ENCODE peak calls at places on chromosomes 6 and 20, in eight cellular contexts. R is hepatocyte, N is PC-3, A is GM23248, T is A673, C is astrocyte, B is endothelial cell of umbilical vein, L is H1. W is an unnamed sample.

GRCh38 chr6:34142599-34142998 is 3.3 kb downstream of the GRM4 start:
- DNase-seq in A (no peak), L (no peak), N (no peak), T (no peak), C (no peak), B (no peak), R (peak), W (no peak)

GRCh38 chr6:41416165-41416837 is 80.9 kb downstream of the NCR2 start:
- DNase-seq in L (no peak), N (no peak), R (no peak), A (no peak), B (no peak), T (no peak), C (no peak), W (no peak)

GRCh38 chr20:44001667-44002596 is 87.3 kb downstream of the TOX2 start:
- DNase-seq in A (no peak), R (no peak), L (no peak), T (no peak), C (no peak), B (no peak), N (no peak), W (no peak)

GRCh38 chr20:48098866-48099265 is 313.6 kb upstream of the SULF2 start:
- DNase-seq in B (no peak), R (no peak), L (no peak), C (peak), A (no peak), T (no peak), N (peak), W (no peak)

GRCh38 chr6:144215402-144215931 is 65.2 kb downstream of the STX11 start:
- DNase-seq in L (no peak), R (peak), T (peak), N (peak), C (peak), B (no peak), A (peak), W (no peak)

GRCh38 chr6:142195862-142196536 is 48.9 kb downstream of the VTA1 start:
- DNase-seq in B (peak), R (no peak), L (no peak), N (peak), C (no peak), A (peak), T (no peak), W (no peak)

GRCh38 chr20:1533059-1533458 is 24.4 kb downstream of the SIRPD start:
- DNase-seq in L (no peak), C (no peak), R (no peak), N (peak), B (peak), A (peak), T (no peak), W (no peak)

GRCh38 chr20:37336369-37337207 is 9.4 kb upstream of the SRC start:
- DNase-seq in L (no peak), B (no peak), T (no peak), R (peak), C (no peak), A (peak), N (no peak), W (no peak)

DNA sequence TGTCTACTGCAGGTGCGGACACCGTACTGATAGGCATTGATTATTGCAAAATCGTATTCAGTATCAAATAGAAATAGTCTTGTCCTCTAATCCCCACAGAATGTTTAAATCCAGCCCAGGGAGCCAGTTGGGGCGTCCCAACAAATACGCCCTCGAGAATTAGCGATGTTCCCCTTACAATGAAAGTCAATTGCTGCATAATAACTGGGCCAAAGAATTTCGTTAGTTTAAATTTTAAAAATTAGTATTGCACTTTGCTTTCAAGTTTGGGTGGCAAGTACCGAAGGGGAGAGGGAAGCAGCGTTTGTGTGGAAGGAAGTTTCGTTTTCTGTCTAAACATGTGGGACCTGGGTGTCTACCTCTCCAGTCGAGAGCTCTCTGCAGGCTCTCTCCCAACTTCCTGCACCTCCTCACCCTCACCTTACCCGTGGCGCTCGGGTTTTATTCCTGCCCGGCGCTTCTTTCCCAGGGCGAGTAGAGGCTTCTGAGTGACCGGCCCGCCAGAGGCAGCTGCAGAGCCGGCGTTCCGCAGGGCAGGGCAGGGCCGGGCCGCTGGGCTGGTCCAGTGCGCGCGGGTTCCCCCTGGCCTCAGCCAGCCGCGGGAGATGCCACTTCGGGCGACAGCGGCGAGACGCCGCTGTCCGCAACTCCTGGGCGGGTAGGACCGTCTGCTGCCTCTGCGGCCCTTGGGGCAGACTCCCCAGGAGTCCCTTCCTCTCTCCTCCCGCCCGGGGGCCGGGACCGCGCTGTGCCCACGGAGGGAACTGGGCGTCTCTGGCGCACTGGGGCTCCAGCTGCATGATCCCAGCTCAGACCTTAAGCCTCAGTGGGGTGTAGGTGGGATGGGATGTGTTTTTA is 862 bp upstream of the TFAP2C start:
- DNase-seq in N (peak), A (peak), L (peak), R (peak), C (no peak), T (no peak), B (no peak), W (no peak)
- TF ChIP-seq EZH2 in N (no peak), A (no peak), L (peak), R (peak), C (peak), T (no peak), B (peak), W (no peak)

DNA sequence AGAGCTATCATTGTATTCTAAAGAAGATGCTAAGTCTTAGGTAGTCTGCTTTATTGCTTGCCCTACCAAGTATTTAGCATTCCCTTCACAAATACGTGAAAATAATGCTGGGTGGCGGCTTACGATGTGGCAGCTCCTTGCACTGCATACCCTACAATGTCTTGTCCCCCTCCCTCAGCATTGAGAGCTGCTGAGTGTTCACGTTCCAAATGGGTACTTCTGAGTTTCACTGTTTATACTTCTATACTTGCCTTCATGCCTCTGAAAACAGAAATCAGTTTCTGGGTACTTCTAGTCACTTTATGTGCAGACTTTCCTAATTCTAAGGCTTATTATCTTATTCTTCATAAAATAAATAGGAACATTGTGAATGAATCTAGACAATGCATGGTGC is 205.7 kb downstream of the NKAIN2 start:
- DNase-seq in T (no peak), R (no peak), A (no peak), N (no peak), C (no peak), L (no peak), B (no peak), W (no peak)
- TF ChIP-seq EZH2 in T (no peak), R (no peak), A (no peak), N (no peak), C (no peak), L (no peak), B (no peak), W (no peak)

DNA sequence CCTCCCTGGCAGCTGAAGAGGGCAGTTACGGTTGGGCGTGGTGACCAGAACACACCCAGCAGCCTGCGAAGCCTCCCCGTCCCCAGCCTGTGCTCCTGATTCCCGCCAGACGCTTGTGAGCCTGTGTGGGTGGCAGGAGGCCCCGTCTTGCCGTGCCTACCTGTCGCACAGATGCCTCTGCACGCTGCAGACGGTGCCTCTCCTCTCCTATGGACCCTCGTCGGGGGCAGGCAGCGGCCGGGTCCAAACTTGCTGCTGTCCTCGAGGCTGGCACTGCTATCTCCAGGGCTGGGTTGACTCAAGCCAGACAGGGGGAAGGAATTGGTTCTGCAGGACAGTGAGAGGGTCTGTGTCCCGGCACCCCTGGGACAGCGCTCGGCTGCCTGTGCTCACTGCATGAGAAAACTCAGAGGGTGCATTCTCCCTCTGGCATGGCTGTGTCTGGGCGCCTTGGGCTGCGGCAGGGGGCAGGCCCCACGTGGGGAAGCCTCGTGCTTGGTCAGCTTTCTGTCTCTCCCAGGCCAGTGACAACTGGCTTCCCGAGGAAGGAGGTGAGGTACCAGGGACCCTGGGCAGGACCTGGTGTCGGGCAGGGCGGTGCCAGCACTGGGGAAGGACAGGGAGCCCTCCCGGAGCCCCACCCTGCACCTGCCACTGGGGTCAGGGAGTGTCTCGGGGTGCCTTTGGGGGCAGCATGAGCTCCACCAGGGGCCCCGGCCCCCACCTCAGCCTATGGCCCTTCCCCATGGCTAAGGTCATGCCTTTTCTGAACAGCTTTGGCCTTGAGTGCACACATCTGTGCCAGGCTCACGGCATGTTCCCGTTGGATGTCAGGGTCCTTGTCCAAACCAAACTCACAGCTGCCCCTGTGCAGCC is 127.5 kb downstream of the TAF4 start:
- DNase-seq in R (no peak), N (no peak), A (no peak), B (no peak), L (peak), T (no peak), C (no peak), W (no peak)
- TF ChIP-seq EZH2 in R (no peak), N (no peak), A (no peak), B (no peak), L (no peak), T (no peak), C (no peak), W (no peak)

GRCh38 chr20:62751551-62752150 is 43.0 kb downstream of the NTSR1 start:
- DNase-seq in T (no peak), A (no peak), R (no peak), C (no peak), N (no peak), B (no peak), L (no peak), W (no peak)

GRCh38 chr20:62754122-62754990 is 41.9 kb upstream of the MRGBP start:
- DNase-seq in R (no peak), C (no peak), A (no peak), T (no peak), L (no peak), N (no peak), B (no peak), W (no peak)

GRCh38 chr20:62752181-62752670 is 43.6 kb downstream of the NTSR1 start:
- DNase-seq in A (no peak), B (no peak), N (no peak), L (no peak), R (no peak), C (no peak), T (no peak), W (no peak)

GRCh38 chr20:62753626-62754025 is 42.6 kb upstream of the MRGBP start:
- DNase-seq in N (no peak), A (no peak), L (no peak), B (no peak), T (no peak), R (no peak), C (no peak), W (no peak)

DNA sequence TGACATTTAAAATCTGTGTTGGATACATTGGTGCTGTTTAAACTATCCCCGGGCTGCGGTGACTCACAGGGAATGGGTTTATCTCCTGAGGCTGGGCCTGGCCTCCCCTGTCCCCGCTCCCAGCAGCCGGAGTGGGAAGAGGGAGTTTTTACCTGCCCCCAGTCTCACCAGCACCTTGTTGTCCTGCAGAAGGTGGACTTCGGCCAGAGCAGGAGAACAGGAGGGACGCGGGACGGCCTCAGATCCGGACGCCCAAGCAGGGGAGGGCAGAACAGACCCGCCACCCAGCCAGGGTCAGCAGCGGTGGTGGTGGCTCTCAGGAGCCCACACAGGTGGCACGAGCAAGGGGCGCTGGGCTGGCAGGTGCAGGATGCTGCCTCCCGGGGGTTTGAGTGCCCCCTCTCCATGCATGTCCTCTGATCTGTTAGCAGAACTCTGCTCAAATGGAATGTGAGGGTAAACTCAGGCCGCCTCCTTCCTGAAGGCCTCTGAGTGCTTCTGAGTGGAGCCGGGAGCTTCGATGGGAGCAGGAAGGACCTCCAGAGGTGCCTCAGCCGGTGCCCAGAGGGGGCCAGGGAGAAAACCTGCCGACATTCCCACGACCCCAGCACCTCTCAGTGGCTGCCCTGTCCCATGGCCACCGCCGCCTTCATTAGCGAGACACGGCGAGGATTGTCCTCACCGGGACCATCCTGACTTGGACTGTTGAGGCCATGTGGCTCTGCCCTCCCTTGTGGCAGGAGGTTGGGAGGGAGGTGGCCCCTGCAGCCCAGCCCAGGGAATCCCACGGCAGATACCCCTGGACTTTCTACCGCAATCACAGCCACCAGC is 43.4 kb upstream of the MRGBP start:
- DNase-seq in T (no peak), L (no peak), R (peak), A (peak), N (no peak), B (no peak), C (no peak), W (no peak)
- TF ChIP-seq EZH2 in T (no peak), L (no peak), R (no peak), A (no peak), N (no peak), B (no peak), C (no peak), W (no peak)

GRCh38 chr20:61802721-61803311 is 262.9 kb downstream of the TAF4 start:
- DNase-seq in T (no peak), L (no peak), B (no peak), A (no peak), N (no peak), C (no peak), R (no peak), W (no peak)

GRCh38 chr20:61803903-61804804 is 261.5 kb downstream of the TAF4 start:
- DNase-seq in L (no peak), A (peak), R (no peak), B (no peak), C (peak), T (peak), N (no peak), W (no peak)

GRCh38 chr20:61801857-61802442 is 263.7 kb downstream of the TAF4 start:
- DNase-seq in T (no peak), L (no peak), R (no peak), A (no peak), B (no peak), N (no peak), C (no peak), W (no peak)

GRCh38 chr20:61804896-61805295 is 260.8 kb downstream of the TAF4 start:
- DNase-seq in A (peak), C (peak), B (no peak), R (no peak), T (no peak), N (no peak), L (no peak), W (no peak)

GRCh38 chr20:61803416-61803902 is 262.2 kb downstream of the TAF4 start:
- DNase-seq in T (no peak), C (peak), N (no peak), L (no peak), R (no peak), B (no peak), A (peak), W (no peak)
- TF ChIP-seq EZH2 in T (peak), C (no peak), N (peak), L (no peak), R (no peak), B (no peak), A (no peak), W (peak)

DNA sequence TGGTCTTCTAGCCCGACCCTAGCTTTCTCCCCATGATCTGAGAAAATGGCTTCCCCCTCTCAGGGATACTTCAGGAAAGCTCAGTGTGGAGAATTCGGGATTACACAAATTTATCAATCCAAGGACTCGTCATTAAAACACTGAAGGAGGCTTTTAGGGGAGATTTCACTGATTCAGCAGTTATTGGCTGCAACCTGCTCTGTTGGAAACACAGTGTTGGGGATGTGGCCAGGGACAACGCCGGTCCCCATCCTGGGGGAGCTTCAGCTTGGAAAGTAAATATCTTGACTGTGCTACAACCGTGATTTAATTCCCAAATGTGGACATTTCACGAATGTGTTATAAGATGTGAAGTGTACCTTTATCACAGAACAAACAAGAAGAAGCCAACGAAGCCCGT is 44.8 kb upstream of the ZNF831 start:
- DNase-seq in B (no peak), T (no peak), N (no peak), A (no peak), L (no peak), R (no peak), C (no peak), W (no peak)
- TF ChIP-seq EZH2 in B (no peak), T (no peak), N (no peak), A (no peak), L (no peak), R (no peak), C (no peak), W (no peak)

GRCh38 chr6:100464162-100464851 is 414 bp downstream of the SIM1 start:
- DNase-seq in R (no peak), A (no peak), N (no peak), L (peak), T (no peak), B (peak), C (no peak), W (no peak)
- TF ChIP-seq EZH2 in R (no peak), A (no peak), N (no peak), L (no peak), T (no peak), B (peak), C (no peak), W (no peak)

GRCh38 chr6:31399589-31400466 is 3.6 kb upstream of the MICA start:
- DNase-seq in B (peak), A (peak), T (peak), C (peak), L (peak), R (peak), N (peak), W (peak)
- TF ChIP-seq EZH2 in B (no peak), A (no peak), T (no peak), C (no peak), L (no peak), R (no peak), N (no peak), W (no peak)

W was measured in keratinocyte.